ENCODE peak calls at places on chromosomes 4 and X, in four cellular contexts. F is foreskin fibroblast, L is DMS 273 treated with DMSO at 0.1 percent for 48 hours, U is AG08396. S is an unnamed sample.

GRCh38 chr4:86898562-86898961 is 6.3 kb upstream of the C4orf36 start:
- DNase-seq in F (no peak), U (no peak), L (no peak), S (no peak)

GRCh38 chrX:153877571-153878261 is 8.3 kb downstream of the L1CAM start:
- DNase-seq in U (no peak), L (no peak), F (no peak), S (no peak)

GRCh38 chr4:24890561-24890960 is 22.3 kb downstream of the CCDC149 start:
- DNase-seq in U (no peak), F (no peak), L (no peak), S (no peak)

GRCh38 chr4:39320381-39321115 is 45.6 kb downstream of the RFC1 start:
- DNase-seq in F (peak), U (no peak), L (no peak), S (peak)

GRCh38 chrX:44989995-44990770 is 117.2 kb downstream of the KDM6A start:
- DNase-seq in F (peak), L (no peak), U (no peak), S (no peak)

GRCh38 chrX:17725176-17725575 is 12.1 kb upstream of the SCML1 start:
- DNase-seq in F (no peak), L (no peak), U (no peak), S (no peak)

GRCh38 chr4:186298034-186298647 is 32.2 kb downstream of the F11 start:
- DNase-seq in U (no peak), L (no peak), F (no peak), S (no peak)

GRCh38 chr4:41746440-41747229 is 1.9 kb downstream of the PHOX2B start:
- DNase-seq in F (no peak), U (no peak), L (no peak), S (no peak)

GRCh38 chr4:186727977-186728519 is 4.4 kb upstream of the FAT1 start:
- DNase-seq in F (peak), U (peak), L (no peak), S (peak)

GRCh38 chr4:86981789-86982188 is 47.0 kb downstream of the AFF1 start:
- DNase-seq in L (no peak), F (no peak), U (no peak), S (no peak)

GRCh38 chrX:130715299-130715698 is 187.7 kb downstream of the ENOX2 start:
- DNase-seq in L (no peak), U (peak), F (no peak), S (no peak)

GRCh38 chr4:3311095-3311372 is 18.2 kb downstream of the RGS12 start:
- DNase-seq in F (no peak), U (no peak), L (no peak), S (no peak)

GRCh38 chrX:129984196-129984962 is 1.9 kb downstream of the BCORL1 start:
- DNase-seq in F (peak), L (no peak), U (peak), S (no peak)

GRCh38 chr4:139633195-139633594 is 32.4 kb upstream of the MGST2 start:
- DNase-seq in L (no peak), U (no peak), F (no peak), S (no peak)

GRCh38 chr4:113579360-113579759 is 182.2 kb downstream of the CAMK2D start:
- DNase-seq in L (no peak), U (no peak), F (no peak), S (no peak)

GRCh38 chr4:724131-724530 is 18.5 kb downstream of the PCGF3 start:
- DNase-seq in F (no peak), U (no peak), L (no peak), S (no peak)

GRCh38 chrX:48648299-48648698 is 35.3 kb upstream of the WAS start:
- DNase-seq in L (peak), U (peak), F (peak), S (peak)

GRCh38 chr4:117783716-117784115 is 250.6 kb upstream of the NDST3 start:
- DNase-seq in L (no peak), U (no peak), F (peak), S (peak)

GRCh38 chr4:134201216-134202098 is at the start of gene PABPC4L:
- DNase-seq in F (peak), L (peak), U (peak), S (peak)

GRCh38 chrX:49177338-49177833 is 5.7 kb downstream of the PLP2 start:
- DNase-seq in U (no peak), L (peak), F (no peak), S (peak)

GRCh38 chr4:130210871-130211270 is 1114.9 kb downstream of the C4orf33 start:
- DNase-seq in L (no peak), U (no peak), F (peak), S (peak)

GRCh38 chrX:30150196-30150895 is 65.0 kb upstream of the MAGEB2 start:
- DNase-seq in F (no peak), L (no peak), U (no peak), S (peak)

GRCh38 chr4:168551945-168552695 is 55.3 kb downstream of the PALLD start:
- DNase-seq in L (peak), U (no peak), F (no peak), S (no peak)

GRCh38 chr4:14562901-14563300 is 439.4 kb upstream of the CPEB2 start:
- DNase-seq in L (no peak), F (no peak), U (no peak), S (no peak)

GRCh38 chrX:41027388-41027787 is 57.9 kb upstream of the USP9X start:
- DNase-seq in F (peak), U (peak), L (no peak), S (peak)

GRCh38 chr4:8849266-8850073 is 22.2 kb downstream of the HMX1 start:
- DNase-seq in F (no peak), U (no peak), L (no peak), S (no peak)

GRCh38 chr4:44487341-44487740 is 38.7 kb upstream of the KCTD8 start:
- DNase-seq in U (no peak), F (no peak), L (no peak), S (peak)

GRCh38 chr4:167219090-167219489 is 15.2 kb downstream of the SPOCK3 start:
- DNase-seq in L (no peak), U (no peak), F (no peak), S (no peak)

GRCh38 chr4:57490520-57490919 is 380.3 kb upstream of the IGFBP7 start:
- DNase-seq in U (no peak), L (no peak), F (no peak), S (peak)

GRCh38 chr4:86978709-86979108 is 43.9 kb downstream of the AFF1 start:
- DNase-seq in L (no peak), U (no peak), F (no peak), S (no peak)

GRCh38 chrX:56029188-56029587 is 203.0 kb upstream of the KLF8 start:
- DNase-seq in L (no peak), U (no peak), F (no peak), S (peak)

GRCh38 chr4:117434424-117434823 is 349.0 kb upstream of the TRAM1L1 start:
- DNase-seq in U (no peak), F (no peak), L (no peak), S (no peak)

GRCh38 chr4:93617596-93617995 is 211.0 kb upstream of the ATOH1 start:
- DNase-seq in L (no peak), F (no peak), U (no peak), S (peak)

GRCh38 chr4:159103406-159104131 is 690 bp downstream of the RAPGEF2 start:
- DNase-seq in L (no peak), U (peak), F (peak), S (no peak)

GRCh38 chr4:89838005-89838404 is 1.0 kb upstream of the SNCA start:
- DNase-seq in F (peak), L (no peak), U (peak), S (peak)

GRCh38 chr4:168723020-168723419 is 226.2 kb downstream of the PALLD start:
- DNase-seq in L (no peak), U (no peak), F (peak), S (no peak)